ENCODE peak calls at places on chromosomes 5 and 9, in eight cellular contexts. M is K562, P is neural crest cell, Y is sigmoid colon, B is neural progenitor cell, J is BJ, I is GM23338, E is fibroblast of the aortic adventitia. U is an unnamed sample.

GRCh38 chr9:123482295-123482970 is 126.4 kb downstream of the CRB2 start:
- DNase-seq in M (no peak), P (no peak), Y (peak; percentile 34), B (no peak), J (no peak), I (peak; percentile 64), E (no peak), U (no peak)

GRCh38 chr9:95970356-95970755 is 94.9 kb downstream of the ERCC6L2 start:
- DNase-seq in M (no peak), P (no peak), Y (no peak), B (no peak), J (no peak), I (no peak), E (no peak), U (no peak)

GRCh38 chr5:85556464-85556863 is 1061.3 kb upstream of the COX7C start:
- DNase-seq in M (no peak), P (no peak), Y (no peak), B (no peak), J (no peak), I (no peak), E (no peak), U (no peak)

GRCh38 chr5:81425569-81425968 is 31.6 kb upstream of the ACOT12 start:
- DNase-seq in M (peak; percentile 28), P (no peak), Y (no peak), B (peak; percentile 55), J (no peak), I (peak; percentile 79), E (peak; percentile 71), U (no peak)

GRCh38 chr5:140309706-140310249 is 6.9 kb upstream of the PFDN1 start:
- DNase-seq in M (no peak), P (no peak), Y (no peak), B (no peak), J (no peak), I (no peak), E (no peak), U (no peak)

GRCh38 chr5:81631124-81631523 is 119.8 kb downstream of the SSBP2 start:
- DNase-seq in M (no peak), P (no peak), Y (no peak), B (no peak), J (no peak), I (no peak), E (no peak), U (no peak)

GRCh38 chr9:132207187-132207586 is 45.3 kb downstream of the NTNG2 start:
- DNase-seq in M (no peak), P (no peak), Y (no peak), B (no peak), J (no peak), I (no peak), E (no peak), U (no peak)

GRCh38 chr5:43157068-43157467 is 35.0 kb upstream of the NIM1K start:
- DNase-seq in M (no peak), P (no peak), Y (no peak), B (no peak), J (no peak), I (no peak), E (no peak), U (no peak)

GRCh38 chr5:122421379-122422081 is 109.5 kb downstream of the SNCAIP start:
- DNase-seq in M (peak; percentile 54), P (no peak), Y (no peak), B (no peak), J (no peak), I (no peak), E (no peak), U (no peak)

GRCh38 chr9:109010676-109011655 is 2.3 kb downstream of the CTNNAL1 start:
- DNase-seq in M (peak; percentile 77), P (no peak), Y (no peak), B (no peak), J (peak; percentile 14), I (no peak), E (peak; percentile 77), U (no peak)

GRCh38 chr9:103586721-103587120 is 507.4 kb upstream of the SMC2 start:
- DNase-seq in M (no peak), P (no peak), Y (peak; percentile 63), B (no peak), J (no peak), I (no peak), E (no peak), U (no peak)

GRCh38 chr9:94085062-94085639 is 887 bp downstream of the PTPDC1 start:
- DNase-seq in M (peak; percentile 31), P (no peak), Y (no peak), B (no peak), J (no peak), I (peak; percentile 62), E (no peak), U (peak; percentile 11)

GRCh38 chr9:1454980-1455367 is 404.8 kb downstream of the DMRT2 start:
- DNase-seq in M (no peak), P (no peak), Y (no peak), B (no peak), J (no peak), I (no peak), E (no peak), U (no peak)

GRCh38 chr5:20949636-20950035 is 961.6 kb upstream of the CDH18 start:
- DNase-seq in M (no peak), P (no peak), Y (no peak), B (peak; percentile 3), J (no peak), I (no peak), E (no peak), U (no peak)

GRCh38 chr9:33506626-33507370 is 17.3 kb upstream of the ANKRD18B start:
- DNase-seq in M (peak; percentile 56), P (no peak), Y (no peak), B (no peak), J (peak; percentile 89), I (no peak), E (peak; percentile 97), U (no peak)

GRCh38 chr9:114894206-114894605 is 36.2 kb downstream of the TNFSF8 start:
- DNase-seq in M (no peak), P (no peak), Y (no peak), B (no peak), J (peak; percentile 56), I (no peak), E (no peak), U (no peak)

GRCh38 chr5:165209101-165209727 is 1703.8 kb downstream of the MAT2B start:
- DNase-seq in M (peak; percentile 8), P (no peak), Y (no peak), B (peak; percentile 37), J (no peak), I (peak; percentile 63), E (peak; percentile 53), U (peak; percentile 4)

GRCh38 chr5:54090495-54091084 is 219.8 kb downstream of the ARL15 start:
- DNase-seq in M (peak; percentile 76), P (no peak), Y (no peak), B (no peak), J (peak; percentile 71), I (peak; percentile 27), E (peak; percentile 92), U (no peak)

GRCh38 chr5:73419414-73420390 is 28.9 kb downstream of the FOXD1 start:
- DNase-seq in M (no peak), P (peak; percentile 36), Y (no peak), B (peak; percentile 88), J (peak; percentile 30), I (peak; percentile 70), E (peak; percentile 69), U (peak; percentile 82)

GRCh38 chr5:37578176-37578575 is 199.1 kb downstream of the WDR70 start:
- DNase-seq in M (no peak), P (no peak), Y (no peak), B (no peak), J (no peak), I (no peak), E (no peak), U (no peak)

GRCh38 chr5:145499483-145499882 is 335.7 kb downstream of the PRELID2 start:
- DNase-seq in M (no peak), P (no peak), Y (no peak), B (no peak), J (no peak), I (peak; percentile 8), E (peak; percentile 37), U (no peak)

DNA sequence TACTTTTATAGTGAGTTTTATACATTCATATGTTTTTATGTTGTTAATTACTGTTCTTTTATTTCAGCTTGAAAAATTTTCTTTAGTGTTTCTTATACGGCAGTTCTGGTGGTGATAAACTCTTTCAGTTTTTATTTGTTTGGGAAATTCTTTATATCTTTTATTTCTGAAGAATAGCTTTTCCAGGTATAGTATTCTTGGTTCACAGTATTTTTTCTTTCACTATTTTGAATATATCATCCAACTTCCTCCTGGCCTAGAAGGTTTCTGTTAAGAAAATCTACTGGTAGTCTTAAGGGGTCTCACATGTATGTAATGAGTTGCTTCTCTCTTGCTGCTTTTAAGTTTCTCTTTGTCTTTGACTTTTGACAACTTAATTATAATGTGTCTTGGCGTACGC is 79.4 kb downstream of the NXNL2 start:
- DNase-seq in M (no peak), P (no peak), Y (no peak), B (no peak), J (no peak), I (no peak), E (no peak), U (no peak)
- TF ChIP-seq CTCF in M (no peak), P (no peak), Y (no peak), B (no peak), J (no peak), I (no peak), E (no peak), U (no peak)

DNA sequence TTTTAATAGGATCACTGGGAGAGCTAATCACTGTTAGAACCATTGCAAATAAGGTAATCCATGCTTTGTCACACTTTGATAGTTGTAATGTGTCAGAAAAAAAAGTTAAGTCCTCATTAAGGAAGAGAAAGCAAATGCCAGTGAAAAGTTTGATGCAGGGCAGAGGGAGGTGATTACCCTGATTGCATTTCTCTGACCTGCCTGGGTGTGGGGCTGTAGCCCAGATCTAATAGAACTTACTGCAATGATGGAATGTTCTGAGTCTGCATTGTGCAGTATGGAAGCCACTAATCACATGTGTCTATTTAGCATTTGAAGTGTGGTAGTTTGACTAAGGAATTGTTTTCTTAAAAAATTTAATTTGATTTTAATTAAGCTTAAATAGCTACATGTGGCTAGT is 202.7 kb downstream of the ATP10B start:
- DNase-seq in M (no peak), P (no peak), Y (no peak), B (peak; percentile 67), J (no peak), I (peak; percentile 64), E (no peak), U (peak; percentile 12)
- TF ChIP-seq CTCF in M (no peak), P (peak; percentile 66), Y (no peak), B (peak; percentile 69), J (no peak), I (peak; percentile 63), E (no peak), U (peak; percentile 40)

GRCh38 chr5:61055434-61056006 is 106.7 kb downstream of the SMIM15 start:
- DNase-seq in M (peak; percentile 35), P (no peak), Y (no peak), B (peak; percentile 52), J (no peak), I (peak; percentile 63), E (peak; percentile 74), U (no peak)
- TF ChIP-seq CTCF in M (peak; percentile 77), P (peak; percentile 87), Y (peak; percentile 19), B (peak; percentile 85), J (peak; percentile 71), I (peak; percentile 89), E (peak; percentile 68), U (peak; percentile 65)

GRCh38 chr5:135010502-135011354 is 23.3 kb downstream of the PITX1 start:
- DNase-seq in M (no peak), P (no peak), Y (no peak), B (no peak), J (no peak), I (no peak), E (no peak), U (no peak)
- TF ChIP-seq CTCF in M (peak; percentile 59), P (no peak), Y (no peak), B (no peak), J (peak; percentile 36), I (no peak), E (peak; percentile 18), U (no peak)

GRCh38 chr5:40716000-40716399 is 36.3 kb downstream of the PTGER4 start:
- DNase-seq in M (no peak), P (no peak), Y (no peak), B (no peak), J (no peak), I (peak; percentile 17), E (peak; percentile 22), U (no peak)
- TF ChIP-seq CTCF in M (no peak), P (no peak), Y (no peak), B (peak; percentile 14), J (no peak), I (peak; percentile 41), E (peak; percentile 31), U (no peak)

U was measured in nephron progenitor cell.